ENCODE peak calls at places on chromosomes 1 and 21, in eight cellular contexts. O is stimulated activated naive CD4-positive, alpha-beta T cell; D is Panc1; P is thoracic aorta; W is ecto neural progenitor cell; H is spleen; Z is left colon; V is KG1. N is an unnamed sample.

GRCh38 chr1:15146142-15146541 is 7.4 kb upstream of the TMEM51 start:
- DNase-seq in O (no peak), D (no peak), P (no peak), W (no peak), H (no peak), Z (peak; percentile 52), V (no peak), N (no peak)

GRCh38 chr1:24300971-24301370 is 18.2 kb upstream of the GRHL3 start:
- DNase-seq in O (no peak), D (no peak), P (no peak), W (no peak), H (no peak), Z (no peak), V (no peak), N (no peak)

GRCh38 chr1:153380711-153381110 is 5.3 kb upstream of the S100A12 start:
- DNase-seq in O (no peak), D (no peak), P (no peak), W (no peak), H (peak; percentile 34), Z (no peak), V (no peak), N (no peak)

GRCh38 chr1:160244209-160244608 is 18.1 kb downstream of the DCAF8 start:
- DNase-seq in O (no peak), D (no peak), P (no peak), W (no peak), H (no peak), Z (no peak), V (no peak), N (no peak)

GRCh38 chr21:35333831-35334593 is 284.9 kb upstream of the RUNX1 start:
- DNase-seq in O (no peak), D (no peak), P (no peak), W (no peak), H (no peak), Z (no peak), V (no peak), N (no peak)

GRCh38 chr1:202587859-202588480 is 122.3 kb downstream of the SYT2 start:
- DNase-seq in O (no peak), D (no peak), P (no peak), W (no peak), H (no peak), Z (no peak), V (no peak), N (no peak)

GRCh38 chr1:1020000-1020404 is at the start of gene AGRN:
- DNase-seq in O (no peak), D (no peak), P (no peak), W (peak; percentile 85), H (peak; percentile 89), Z (no peak), V (no peak), N (no peak)

GRCh38 chr21:33025106-33025470 is 647 bp upstream of the OLIG2 start:
- DNase-seq in O (no peak), D (no peak), P (no peak), W (peak; percentile 74), H (no peak), Z (no peak), V (no peak), N (peak; percentile 75)

GRCh38 chr21:26082549-26082948 is 88.0 kb downstream of the APP start:
- DNase-seq in O (no peak), D (no peak), P (no peak), W (no peak), H (no peak), Z (no peak), V (no peak), N (no peak)

GRCh38 chr1:246579818-246580217 is 13.6 kb downstream of the CNST start:
- DNase-seq in O (no peak), D (no peak), P (no peak), W (no peak), H (no peak), Z (no peak), V (no peak), N (no peak)

GRCh38 chr1:25559996-25560395 is 16.6 kb downstream of the LDLRAP1 start:
- DNase-seq in O (no peak), D (no peak), P (no peak), W (no peak), H (peak; percentile 68), Z (no peak), V (no peak), N (no peak)

GRCh38 chr1:112833806-112834205 is 118.7 kb upstream of the PPM1J start:
- DNase-seq in O (no peak), D (no peak), P (no peak), W (no peak), H (no peak), Z (no peak), V (no peak), N (no peak)

GRCh38 chr1:17347769-17348592 is 24.0 kb upstream of the PADI6 start:
- DNase-seq in O (no peak), D (no peak), P (no peak), W (no peak), H (no peak), Z (no peak), V (no peak), N (no peak)

GRCh38 chr21:38993561-38993960 is 187.8 kb downstream of the ETS2 start:
- DNase-seq in O (no peak), D (no peak), P (peak; percentile 79), W (no peak), H (no peak), Z (no peak), V (no peak), N (no peak)

GRCh38 chr1:39959651-39960333 is 4.8 kb downstream of the MFSD2A start:
- DNase-seq in O (no peak), D (no peak), P (no peak), W (no peak), H (no peak), Z (no peak), V (no peak), N (no peak)

GRCh38 chr1:198359024-198359653 is 181.3 kb downstream of the ATP6V1G3 start:
- DNase-seq in O (no peak), D (no peak), P (no peak), W (no peak), H (no peak), Z (no peak), V (no peak), N (no peak)

GRCh38 chr1:232635778-232636356 is 5.9 kb upstream of the SIPA1L2 start:
- DNase-seq in O (peak; percentile 5), D (no peak), P (no peak), W (no peak), H (no peak), Z (no peak), V (peak; percentile 30), N (peak; percentile 41)

GRCh38 chr21:43812139-43812821 is 22.9 kb downstream of the RRP1 start:
- DNase-seq in O (no peak), D (no peak), P (no peak), W (no peak), H (no peak), Z (peak; percentile 62), V (no peak), N (no peak)

GRCh38 chr21:38807987-38808386 is 2.3 kb downstream of the ETS2 start:
- DNase-seq in O (no peak), D (no peak), P (no peak), W (no peak), H (no peak), Z (no peak), V (no peak), N (no peak)

GRCh38 chr1:145999321-146000024 is 3.1 kb upstream of the TXNIP start:
- DNase-seq in O (peak; percentile 50), D (no peak), P (no peak), W (no peak), H (no peak), Z (no peak), V (no peak), N (peak; percentile 20)

GRCh38 chr1:240207073-240207709 is 115.5 kb downstream of the FMN2 start:
- DNase-seq in O (no peak), D (no peak), P (no peak), W (no peak), H (no peak), Z (no peak), V (no peak), N (no peak)

GRCh38 chr1:37868466-37868865 is 9.1 kb upstream of the MTF1 start:
- DNase-seq in O (no peak), D (no peak), P (no peak), W (no peak), H (no peak), Z (no peak), V (no peak), N (no peak)

GRCh38 chr1:201999625-202000238 is 10.7 kb upstream of the ELF3 start:
- DNase-seq in O (no peak), D (no peak), P (no peak), W (peak; percentile 61), H (peak; percentile 37), Z (peak; percentile 47), V (no peak), N (peak; percentile 36)

GRCh38 chr1:222817529-222817928 is 2.7 kb downstream of the DISP1 start:
- DNase-seq in O (no peak), D (peak; percentile 96), P (peak; percentile 16), W (no peak), H (no peak), Z (no peak), V (no peak), N (no peak)

GRCh38 chr21:39668369-39668768 is 55.6 kb downstream of the B3GALT5 start:
- DNase-seq in O (no peak), D (no peak), P (no peak), W (no peak), H (no peak), Z (no peak), V (no peak), N (no peak)

GRCh38 chr1:213256438-213257087 is 205.5 kb downstream of the RPS6KC1 start:
- DNase-seq in O (no peak), D (no peak), P (no peak), W (no peak), H (no peak), Z (no peak), V (no peak), N (no peak)

N was measured in midbrain.